ENCODE peak calls at places on chromosomes 4 and X, in nine cellular contexts. One of them, this sample, is unnamed. For H3K27me3, the result is how much of the 10 kb centered on the place peaks cover.

GRCh38 chr4:52813546-52813945 is 48.6 kb upstream of the RASL11B start:
- DNase-seq in esophagus squamous epithelium: no peak
- DNase-seq in transverse colon: no peak
- DNase-seq in breast epithelium: no peak
- DNase-seq in suprapubic skin: no peak
- DNase-seq in body of pancreas: no peak
- DNase-seq in heart left ventricle: no peak
- DNase-seq in right lobe of liver: no peak
- DNase-seq in K562: no peak
- DNase-seq in this sample: no peak

GRCh38 chr4:100257567-100257966 is 67.3 kb upstream of the DDIT4L start:
- DNase-seq in heart left ventricle: no peak
- DNase-seq in transverse colon: no peak
- DNase-seq in right lobe of liver: no peak
- DNase-seq in breast epithelium: no peak
- DNase-seq in esophagus squamous epithelium: no peak
- DNase-seq in suprapubic skin: no peak
- DNase-seq in body of pancreas: no peak
- DNase-seq in K562: no peak
- DNase-seq in this sample: no peak

GRCh38 chrX:8139713-8140112 is 31.4 kb downstream of the VCX2 start:
- DNase-seq in transverse colon: no peak
- DNase-seq in breast epithelium: no peak
- DNase-seq in heart left ventricle: no peak
- DNase-seq in esophagus squamous epithelium: no peak
- DNase-seq in right lobe of liver: no peak
- DNase-seq in K562: no peak
- DNase-seq in suprapubic skin: no peak
- DNase-seq in body of pancreas: no peak
- DNase-seq in this sample: no peak

GRCh38 chrX:68837119-68837518 is 8.3 kb downstream of the EFNB1 start:
- DNase-seq in suprapubic skin: no peak
- DNase-seq in esophagus squamous epithelium: no peak
- DNase-seq in K562: no peak
- DNase-seq in breast epithelium: no peak
- DNase-seq in right lobe of liver: no peak
- DNase-seq in heart left ventricle: no peak
- DNase-seq in transverse colon: no peak
- DNase-seq in body of pancreas: no peak
- DNase-seq in this sample: no peak

GRCh38 chr4:111879539-111879938 is 265.7 kb upstream of the FAM241A start:
- DNase-seq in esophagus squamous epithelium: no peak
- DNase-seq in K562: no peak
- DNase-seq in body of pancreas: no peak
- DNase-seq in suprapubic skin: no peak
- DNase-seq in heart left ventricle: no peak
- DNase-seq in right lobe of liver: no peak
- DNase-seq in breast epithelium: no peak
- DNase-seq in transverse colon: no peak
- DNase-seq in this sample: no peak

GRCh38 chr4:40240040-40240653 is 43.3 kb downstream of the RHOH start:
- DNase-seq in breast epithelium: no peak
- DNase-seq in right lobe of liver: no peak
- DNase-seq in heart left ventricle: no peak
- DNase-seq in K562: no peak
- DNase-seq in suprapubic skin: no peak
- DNase-seq in transverse colon: no peak
- DNase-seq in body of pancreas: no peak
- DNase-seq in esophagus squamous epithelium: no peak
- DNase-seq in this sample: no peak

GRCh38 chr4:89700766-89701165 is 136.2 kb downstream of the SNCA start:
- DNase-seq in transverse colon: no peak
- DNase-seq in suprapubic skin: no peak
- DNase-seq in esophagus squamous epithelium: no peak
- DNase-seq in breast epithelium: no peak
- DNase-seq in K562: no peak
- DNase-seq in right lobe of liver: no peak
- DNase-seq in heart left ventricle: no peak
- DNase-seq in body of pancreas: no peak
- DNase-seq in this sample: no peak

GRCh38 chrX:107825698-107826285 is at the start of gene MID2:
- DNase-seq in K562: no peak
- DNase-seq in breast epithelium: peak
- DNase-seq in suprapubic skin: peak
- DNase-seq in esophagus squamous epithelium: no peak
- DNase-seq in heart left ventricle: peak
- DNase-seq in body of pancreas: peak
- DNase-seq in right lobe of liver: peak
- DNase-seq in transverse colon: peak
- DNase-seq in this sample: peak

DNA sequence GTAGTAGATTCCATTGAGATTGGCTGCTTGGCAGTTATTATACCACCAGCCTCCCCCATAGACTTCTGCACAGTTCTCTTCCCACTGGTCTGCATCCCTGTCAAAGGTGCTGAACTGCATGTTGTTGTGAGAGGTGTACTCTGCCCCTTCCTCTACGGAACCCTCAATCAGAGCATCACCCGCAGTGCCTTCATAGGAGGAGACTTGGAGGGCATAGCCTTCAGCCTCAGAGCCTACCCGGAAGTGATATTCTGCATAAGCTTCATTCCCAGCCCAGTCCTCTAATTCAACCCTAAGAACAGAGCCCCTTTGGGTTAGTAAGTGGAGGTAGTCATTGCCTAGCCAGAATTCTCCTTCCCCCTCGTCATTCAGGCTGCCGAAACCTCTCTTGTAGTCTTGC is 6.3 kb downstream of the FGA start:
- DNase-seq in transverse colon: no peak
- DNase-seq in K562: no peak
- DNase-seq in heart left ventricle: no peak
- DNase-seq in suprapubic skin: no peak
- DNase-seq in esophagus squamous epithelium: no peak
- DNase-seq in breast epithelium: no peak
- DNase-seq in right lobe of liver: no peak
- DNase-seq in body of pancreas: no peak
- DNase-seq in this sample: no peak
- TF ChIP-seq POLR2A in transverse colon: no peak
- TF ChIP-seq POLR2A in K562: no peak
- TF ChIP-seq POLR2A in heart left ventricle: no peak
- TF ChIP-seq POLR2A in suprapubic skin: no peak
- TF ChIP-seq POLR2A in esophagus squamous epithelium: no peak
- TF ChIP-seq POLR2A in breast epithelium: no peak
- TF ChIP-seq POLR2A in right lobe of liver: peak
- TF ChIP-seq POLR2A in body of pancreas: no peak
- TF ChIP-seq POLR2A in this sample: no peak

GRCh38 chr4:8271821-8272220 is 2.3 kb downstream of the HTRA3 start:
- DNase-seq in breast epithelium: no peak
- DNase-seq in K562: no peak
- DNase-seq in transverse colon: no peak
- DNase-seq in esophagus squamous epithelium: no peak
- DNase-seq in suprapubic skin: no peak
- DNase-seq in right lobe of liver: no peak
- DNase-seq in heart left ventricle: peak
- DNase-seq in body of pancreas: no peak
- DNase-seq in this sample: no peak

GRCh38 chr4:8269535-8270417 is at the start of gene HTRA3:
- DNase-seq in breast epithelium: no peak
- DNase-seq in esophagus squamous epithelium: no peak
- DNase-seq in heart left ventricle: peak
- DNase-seq in transverse colon: peak
- DNase-seq in suprapubic skin: no peak
- DNase-seq in K562: no peak
- DNase-seq in body of pancreas: no peak
- DNase-seq in right lobe of liver: no peak
- DNase-seq in this sample: peak

GRCh38 chr4:8270418-8270771 is 841 bp downstream of the HTRA3 start:
- DNase-seq in esophagus squamous epithelium: no peak
- DNase-seq in body of pancreas: no peak
- DNase-seq in suprapubic skin: no peak
- DNase-seq in breast epithelium: no peak
- DNase-seq in heart left ventricle: no peak
- DNase-seq in right lobe of liver: no peak
- DNase-seq in K562: no peak
- DNase-seq in transverse colon: no peak
- DNase-seq in this sample: no peak

GRCh38 chr4:8272472-8273428 is 3.2 kb downstream of the HTRA3 start:
- DNase-seq in transverse colon: no peak
- DNase-seq in suprapubic skin: no peak
- DNase-seq in right lobe of liver: no peak
- DNase-seq in heart left ventricle: peak
- DNase-seq in K562: no peak
- DNase-seq in body of pancreas: no peak
- DNase-seq in esophagus squamous epithelium: no peak
- DNase-seq in breast epithelium: no peak
- DNase-seq in this sample: no peak

GRCh38 chr4:8270912-8271815 is 1.6 kb downstream of the HTRA3 start:
- DNase-seq in heart left ventricle: peak
- DNase-seq in suprapubic skin: no peak
- DNase-seq in K562: no peak
- DNase-seq in breast epithelium: no peak
- DNase-seq in esophagus squamous epithelium: no peak
- DNase-seq in transverse colon: no peak
- DNase-seq in body of pancreas: no peak
- DNase-seq in right lobe of liver: no peak
- DNase-seq in this sample: peak
- H3K4me3 ChIP-seq in heart left ventricle: peak
- H3K4me3 ChIP-seq in suprapubic skin: peak
- H3K4me3 ChIP-seq in K562: no peak
- H3K4me3 ChIP-seq in breast epithelium: peak
- H3K4me3 ChIP-seq in esophagus squamous epithelium: peak
- H3K4me3 ChIP-seq in transverse colon: peak
- H3K4me3 ChIP-seq in body of pancreas: no peak
- H3K4me3 ChIP-seq in right lobe of liver: no peak
- H3K4me3 ChIP-seq in this sample: peak

GRCh38 chr4:15776871-15777648 is 1.1 kb upstream of the CD38 start:
- DNase-seq in body of pancreas: no peak
- DNase-seq in transverse colon: no peak
- DNase-seq in heart left ventricle: no peak
- DNase-seq in right lobe of liver: no peak
- DNase-seq in esophagus squamous epithelium: no peak
- DNase-seq in suprapubic skin: no peak
- DNase-seq in K562: no peak
- DNase-seq in breast epithelium: no peak
- DNase-seq in this sample: no peak
- H3K27me3 ChIP-seq in body of pancreas: under half
- H3K27me3 ChIP-seq in transverse colon: under half
- H3K27me3 ChIP-seq in heart left ventricle: under half
- H3K27me3 ChIP-seq in right lobe of liver: under half
- H3K27me3 ChIP-seq in esophagus squamous epithelium: under half
- H3K27me3 ChIP-seq in suprapubic skin: under half
- H3K27me3 ChIP-seq in K562: under half
- H3K27me3 ChIP-seq in breast epithelium: under half
- H3K27me3 ChIP-seq in this sample: under half

DNA sequence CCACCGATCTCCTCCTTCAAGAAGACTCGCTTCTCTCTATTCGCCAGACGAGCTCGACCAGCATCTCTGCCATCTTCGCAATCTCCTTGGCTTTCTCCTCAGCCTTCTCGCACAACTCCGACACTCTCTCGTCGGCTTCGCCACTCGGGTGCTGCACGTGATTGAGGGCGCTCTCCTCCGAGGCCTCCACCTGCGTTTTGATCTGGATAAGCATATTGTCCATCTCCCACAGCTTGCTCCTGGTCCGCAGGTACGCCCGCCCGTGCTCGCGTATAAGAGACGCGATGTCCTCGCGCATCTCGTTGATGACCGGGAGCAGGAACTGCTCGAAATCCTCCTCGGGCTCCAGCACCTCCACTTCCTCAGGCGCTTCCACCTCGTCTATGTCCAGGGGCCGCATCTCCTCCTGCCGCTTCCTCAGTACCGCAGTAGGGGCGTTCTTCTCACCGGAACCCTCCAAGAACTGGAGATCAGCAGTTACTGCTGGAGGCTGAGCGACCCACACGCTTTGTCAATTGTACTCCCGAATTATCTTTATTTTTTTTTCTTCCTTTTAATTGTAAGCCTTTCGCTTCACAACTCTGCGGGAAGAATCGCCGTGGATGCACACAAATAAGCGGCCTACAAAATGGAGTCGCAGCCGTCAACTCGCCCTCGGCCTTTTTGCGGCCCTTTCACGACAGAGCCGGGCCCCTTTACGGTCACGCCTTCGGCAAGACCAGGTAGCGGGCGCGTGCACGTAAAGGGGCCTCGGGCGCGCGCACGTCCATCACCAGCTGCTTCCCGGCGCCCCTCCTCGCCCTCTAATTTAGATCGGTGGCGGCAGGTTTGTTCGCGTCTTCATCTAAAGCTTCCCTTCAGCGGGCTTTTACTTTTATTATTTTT is at the start of gene MRFAP1L1:
- DNase-seq in suprapubic skin: peak
- DNase-seq in breast epithelium: peak
- DNase-seq in esophagus squamous epithelium: peak
- DNase-seq in transverse colon: peak
- DNase-seq in body of pancreas: peak
- DNase-seq in K562: peak
- DNase-seq in right lobe of liver: peak
- DNase-seq in heart left ventricle: peak
- DNase-seq in this sample: peak
- TF ChIP-seq POLR2A in suprapubic skin: no peak
- TF ChIP-seq POLR2A in breast epithelium: peak
- TF ChIP-seq POLR2A in esophagus squamous epithelium: no peak
- TF ChIP-seq POLR2A in transverse colon: peak
- TF ChIP-seq POLR2A in body of pancreas: peak
- TF ChIP-seq POLR2A in K562: peak
- TF ChIP-seq POLR2A in right lobe of liver: no peak
- TF ChIP-seq POLR2A in heart left ventricle: peak
- TF ChIP-seq POLR2A in this sample: peak

GRCh38 chr4:87975466-87975865 is at the start of gene SPP1:
- DNase-seq in suprapubic skin: no peak
- DNase-seq in breast epithelium: no peak
- DNase-seq in right lobe of liver: no peak
- DNase-seq in esophagus squamous epithelium: no peak
- DNase-seq in heart left ventricle: no peak
- DNase-seq in body of pancreas: no peak
- DNase-seq in K562: no peak
- DNase-seq in transverse colon: no peak
- DNase-seq in this sample: no peak

GRCh38 chr4:87974856-87975462 is 555 bp upstream of the SPP1 start:
- DNase-seq in right lobe of liver: peak
- DNase-seq in heart left ventricle: no peak
- DNase-seq in body of pancreas: peak
- DNase-seq in K562: no peak
- DNase-seq in breast epithelium: no peak
- DNase-seq in esophagus squamous epithelium: no peak
- DNase-seq in suprapubic skin: no peak
- DNase-seq in transverse colon: no peak
- DNase-seq in this sample: no peak

GRCh38 chr4:87971866-87972265 is 3.6 kb upstream of the SPP1 start:
- DNase-seq in transverse colon: no peak
- DNase-seq in esophagus squamous epithelium: no peak
- DNase-seq in K562: no peak
- DNase-seq in breast epithelium: no peak
- DNase-seq in body of pancreas: no peak
- DNase-seq in right lobe of liver: no peak
- DNase-seq in heart left ventricle: no peak
- DNase-seq in suprapubic skin: no peak
- DNase-seq in this sample: no peak

GRCh38 chr4:87977521-87978278 is 2.2 kb downstream of the SPP1 start:
- DNase-seq in heart left ventricle: no peak
- DNase-seq in right lobe of liver: no peak
- DNase-seq in body of pancreas: no peak
- DNase-seq in K562: no peak
- DNase-seq in esophagus squamous epithelium: no peak
- DNase-seq in suprapubic skin: no peak
- DNase-seq in transverse colon: no peak
- DNase-seq in breast epithelium: no peak
- DNase-seq in this sample: no peak

GRCh38 chr4:87973283-87974169 is 2.0 kb upstream of the SPP1 start:
- DNase-seq in suprapubic skin: no peak
- DNase-seq in body of pancreas: peak
- DNase-seq in heart left ventricle: peak
- DNase-seq in right lobe of liver: peak
- DNase-seq in K562: peak
- DNase-seq in esophagus squamous epithelium: no peak
- DNase-seq in transverse colon: peak
- DNase-seq in breast epithelium: peak
- DNase-seq in this sample: peak
- H3K4me3 ChIP-seq in suprapubic skin: no peak
- H3K4me3 ChIP-seq in body of pancreas: no peak
- H3K4me3 ChIP-seq in heart left ventricle: no peak
- H3K4me3 ChIP-seq in right lobe of liver: no peak
- H3K4me3 ChIP-seq in K562: no peak
- H3K4me3 ChIP-seq in esophagus squamous epithelium: no peak
- H3K4me3 ChIP-seq in transverse colon: no peak
- H3K4me3 ChIP-seq in breast epithelium: no peak
- H3K4me3 ChIP-seq in this sample: no peak